ENCODE peak calls at places on chromosomes 3 and 15, in six cellular contexts. O is CD8-positive, alpha-beta memory T cell; J is esophagus squamous epithelium; A is CD4-positive, CD25-positive, alpha-beta regulatory T cell; R is BE2C; B is IMR-90. G is an unnamed sample. For H3K9me3, the result is how much of the 10 kb centered on the place peaks cover.

GRCh38 chr3:184448321-184449160 is 68.7 kb downstream of the CHRD start:
- DNase-seq in A (no peak), J (no peak), O (no peak), R (no peak), B (peak), G (no peak)

GRCh38 chr3:194212021-194212868 is 76.3 kb downstream of the HES1 start:
- DNase-seq in A (no peak), R (no peak), O (no peak), B (no peak), J (no peak), G (no peak)

GRCh38 chr15:31296304-31297220 is 30.1 kb upstream of the KLF13 start:
- DNase-seq in R (no peak), A (no peak), B (no peak), J (no peak), O (no peak), G (peak)

GRCh38 chr3:47504113-47504512 is 9.4 kb downstream of the ELP6 start:
- DNase-seq in B (no peak), A (no peak), O (no peak), J (no peak), R (no peak), G (no peak)

GRCh38 chr3:195162033-195162669 is 108.8 kb downstream of the XXYLT1 start:
- DNase-seq in O (no peak), A (peak), J (no peak), R (no peak), B (no peak), G (peak)

GRCh38 chr15:96320703-96321421 is 9.6 kb upstream of the NR2F2 start:
- DNase-seq in O (no peak), J (no peak), R (no peak), B (no peak), A (no peak), G (no peak)

GRCh38 chr15:36903922-36904479 is 196.3 kb downstream of the MEIS2 start:
- DNase-seq in A (no peak), J (no peak), R (no peak), O (no peak), B (no peak), G (no peak)

GRCh38 chr15:72176743-72177142 is 20.8 kb downstream of the GRAMD2A start:
- DNase-seq in R (no peak), O (no peak), J (no peak), B (no peak), A (no peak), G (no peak)

GRCh38 chr3:14725015-14725431 is 50.1 kb downstream of the C3orf20 start:
- DNase-seq in A (no peak), B (peak), J (no peak), R (no peak), O (no peak), G (no peak)

GRCh38 chr15:45166792-45167630 is 20.8 kb downstream of the SHF start:
- DNase-seq in J (peak), R (peak), O (peak), A (peak), B (peak), G (peak)

GRCh38 chr15:27101982-27102381 is 131.0 kb downstream of the GABRG3 start:
- DNase-seq in B (no peak), R (no peak), J (no peak), A (no peak), O (no peak), G (no peak)

GRCh38 chr15:27091270-27091940 is 120.4 kb downstream of the GABRG3 start:
- DNase-seq in J (no peak), A (no peak), O (no peak), R (no peak), B (no peak), G (no peak)

GRCh38 chr15:27092404-27092803 is 121.4 kb downstream of the GABRG3 start:
- DNase-seq in B (no peak), A (no peak), J (no peak), O (no peak), R (no peak), G (no peak)

GRCh38 chr15:27097506-27097905 is 126.5 kb downstream of the GABRG3 start:
- DNase-seq in R (no peak), J (no peak), B (no peak), O (no peak), A (no peak), G (no peak)

DNA sequence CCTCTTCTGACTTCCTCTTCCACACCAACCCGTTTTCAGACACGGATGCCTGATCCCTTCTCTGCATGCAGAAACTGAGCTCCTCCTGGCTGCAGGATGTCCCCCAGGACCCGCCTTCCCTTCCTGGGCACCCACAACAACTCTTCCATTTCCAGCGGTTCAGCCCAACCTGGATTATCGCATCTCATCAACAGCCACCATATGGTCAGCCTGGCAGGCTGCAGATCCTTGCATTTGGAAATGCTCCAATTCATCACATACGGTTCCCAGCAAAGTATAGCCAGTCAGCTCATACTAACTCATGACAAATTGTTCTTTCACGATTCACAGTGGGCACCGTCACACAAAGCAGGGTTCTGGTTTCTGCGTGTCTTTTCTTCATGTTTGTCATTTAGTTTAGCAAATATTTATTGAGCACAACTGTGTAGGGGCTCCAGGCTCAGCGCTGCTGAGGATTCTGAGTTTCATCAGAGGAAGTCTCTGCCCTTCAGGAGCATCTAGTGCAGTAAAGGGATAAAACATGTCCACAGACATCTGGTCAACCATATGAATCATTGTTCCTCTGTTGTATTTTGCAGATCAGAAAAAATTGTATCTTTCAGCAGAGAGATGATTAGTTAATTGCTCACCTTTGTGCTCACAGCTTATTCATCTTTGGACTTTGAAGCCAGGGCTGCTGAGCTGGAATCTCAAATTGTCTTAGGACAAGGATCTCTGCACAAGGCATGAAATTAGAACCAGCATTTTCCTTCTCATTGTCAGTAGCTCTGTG is 125.0 kb downstream of the GABRG3 start:
- DNase-seq in B (no peak), O (no peak), A (no peak), J (no peak), R (peak), G (no peak)
- H3K9me3 ChIP-seq in B (under half), O (under half), A (under half), J (under half), R (under half), G (under half)

DNA sequence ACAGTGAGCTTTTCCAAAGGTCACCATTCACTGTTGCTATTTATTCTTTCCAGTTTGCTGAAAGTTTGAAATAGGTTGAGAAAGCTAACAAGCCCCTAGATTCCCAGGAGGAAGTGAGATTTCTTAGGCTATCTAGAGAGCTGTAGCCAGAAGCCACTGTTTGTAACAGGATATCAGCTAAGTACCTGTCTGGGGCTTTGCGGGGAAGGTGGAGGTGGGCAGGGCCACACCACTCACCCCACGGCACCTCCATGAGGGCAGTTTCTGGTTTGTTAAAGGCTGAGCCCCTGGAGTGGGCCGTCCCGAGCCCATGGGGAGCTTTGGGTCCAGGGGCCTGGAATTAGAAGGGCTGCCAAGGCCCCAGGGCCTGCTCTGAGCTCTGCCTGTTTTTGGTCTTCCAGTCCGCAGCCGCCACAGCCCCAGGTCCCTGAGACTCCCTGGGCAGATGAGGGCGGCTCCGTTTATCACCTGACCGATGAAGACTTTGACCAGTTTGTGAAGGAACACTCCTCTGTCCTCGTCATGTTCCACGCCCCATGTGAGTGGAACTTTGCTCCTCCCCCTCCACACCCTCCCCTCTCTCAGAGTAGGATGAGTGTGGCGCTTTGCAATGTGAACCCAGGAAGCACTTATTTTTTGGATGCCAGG is 63.4 kb downstream of the PDIA5 start:
- DNase-seq in A (no peak), R (no peak), O (no peak), J (no peak), B (no peak), G (no peak)
- H3K9me3 ChIP-seq in A (under half), R (under half), O (under half), J (under half), B (under half), G (under half)

GRCh38 chr3:196754215-196754937 is 14.7 kb downstream of the PAK2 start:
- DNase-seq in B (no peak), O (no peak), A (no peak), R (no peak), J (no peak), G (no peak)
- H3K9me3 ChIP-seq in B (under half), O (under half), A (under half), R (under half), J (under half), G (under half)

DNA sequence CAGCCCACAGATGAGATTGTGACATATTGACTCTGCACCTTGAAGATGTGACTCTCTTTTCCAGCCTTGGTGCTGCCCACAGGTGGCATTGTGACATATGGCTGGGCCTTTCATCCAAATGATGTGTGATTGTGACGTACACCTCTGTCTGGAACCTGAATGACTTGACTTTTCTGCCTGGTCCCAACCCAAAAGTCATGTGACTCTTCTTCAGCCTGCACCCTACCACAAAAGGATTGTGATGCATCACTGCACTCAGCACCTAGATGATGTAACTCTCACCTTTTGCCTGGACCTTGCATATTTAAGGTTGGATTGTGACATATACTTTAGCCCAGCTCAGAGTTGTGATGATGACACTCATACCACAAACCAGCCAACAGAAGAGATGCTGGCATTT is 204.5 kb downstream of the OCA2 start:
- DNase-seq in O (no peak), A (no peak), J (no peak), R (no peak), B (no peak), G (no peak)
- H3K9me3 ChIP-seq in O (under half), A (under half), J (under half), R (under half), B (under half), G (under half)

GRCh38 chr15:76274226-76274625 is 37.0 kb downstream of the ETFA start:
- DNase-seq in O (no peak), J (no peak), R (no peak), B (peak), A (no peak), G (no peak)

GRCh38 chr15:76267077-76267476 is 44.2 kb downstream of the ETFA start:
- DNase-seq in J (no peak), A (no peak), O (no peak), R (no peak), B (no peak), G (no peak)

GRCh38 chr15:76274821-76275220 is 36.4 kb downstream of the ETFA start:
- DNase-seq in A (no peak), O (no peak), J (no peak), B (no peak), R (no peak), G (no peak)

DNA sequence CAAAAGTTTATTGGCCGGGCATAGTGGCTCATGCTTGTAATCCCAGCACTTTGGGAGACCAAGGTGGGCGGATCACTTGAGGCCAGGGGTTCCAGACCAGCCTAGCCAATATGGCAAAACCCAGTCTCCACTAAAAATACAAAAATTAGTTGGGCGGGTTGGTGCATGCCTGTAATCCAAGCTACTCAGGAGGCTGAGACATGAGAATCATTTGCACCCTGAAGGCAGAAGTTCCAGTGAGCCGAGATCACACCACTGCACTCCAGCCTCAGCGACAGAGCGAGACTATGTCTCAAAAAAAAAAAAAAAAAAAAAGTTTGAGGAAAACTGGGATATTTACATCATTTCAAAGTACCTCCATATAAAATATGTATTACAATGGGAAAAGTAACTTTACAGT is 40.4 kb downstream of the ETFA start:
- DNase-seq in J (no peak), R (no peak), B (no peak), A (no peak), O (no peak), G (no peak)
- H3K9me3 ChIP-seq in J (under half), R (under half), B (under half), A (under half), O (under half), G (under half)

DNA sequence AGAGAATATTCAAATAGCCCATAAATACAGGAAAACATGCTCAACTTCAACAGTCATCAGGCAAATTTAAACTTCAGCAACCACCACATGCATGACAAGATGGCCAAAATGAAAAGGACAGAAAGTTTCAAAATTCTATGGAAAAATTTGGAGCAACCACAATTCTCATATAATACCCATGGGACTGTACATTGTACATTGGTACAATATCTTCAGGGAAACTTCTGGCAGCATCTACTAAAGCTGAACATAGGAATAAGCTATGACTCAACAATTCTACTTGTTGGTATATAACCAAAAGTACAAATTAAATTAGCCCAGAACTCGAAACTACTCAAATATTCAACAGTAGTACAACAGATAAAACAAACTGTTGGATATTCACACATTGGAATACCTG is 847.6 kb downstream of the TBL1XR1 start:
- DNase-seq in O (no peak), J (no peak), B (no peak), R (no peak), A (no peak), G (no peak)
- H3K9me3 ChIP-seq in O (under half), J (under half), B (under half), R (under half), A (under half), G (under half)

DNA sequence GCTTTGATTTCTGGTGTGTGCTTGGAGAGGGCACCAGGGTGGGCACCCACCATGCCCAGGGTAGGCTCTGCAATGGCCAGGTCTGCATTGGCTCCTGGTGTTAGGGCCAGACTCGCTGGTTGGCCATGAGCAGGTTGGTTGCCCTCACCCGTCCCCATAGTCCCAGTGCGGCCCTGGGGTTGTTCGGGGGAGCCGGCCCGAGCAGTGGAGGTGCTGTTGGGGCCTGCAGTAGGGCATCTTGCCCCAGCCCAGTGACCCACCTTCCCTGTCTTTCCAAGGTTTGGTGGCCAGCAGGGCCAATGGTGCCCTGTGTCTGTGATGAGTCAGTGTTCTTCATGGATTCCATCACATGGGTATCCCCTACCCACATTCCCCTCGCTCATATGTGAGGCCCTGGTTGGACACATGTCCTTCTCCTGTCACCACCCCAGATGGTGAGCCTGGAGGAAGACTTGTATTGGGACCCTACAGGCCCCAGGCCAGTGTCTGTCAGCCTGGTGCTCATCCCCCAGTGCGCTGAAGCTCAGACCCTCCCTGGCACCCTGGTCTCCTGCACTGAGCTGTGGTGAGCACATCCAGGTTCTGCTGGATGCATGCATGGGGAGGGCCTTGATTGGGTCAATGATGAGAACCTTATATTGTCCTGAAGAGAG is 190.1 kb downstream of the UBE3A start:
- DNase-seq in O (no peak), A (no peak), R (peak), B (no peak), J (no peak), G (peak)
- H3K9me3 ChIP-seq in O (under half), A (under half), R (under half), B (half or more), J (under half), G (under half)

GRCh38 chr3:335250-335649 is 138.7 kb downstream of the CHL1 start:
- DNase-seq in O (no peak), R (no peak), J (no peak), A (no peak), B (no peak), G (no peak)

GRCh38 chr3:325495-325894 is 128.9 kb downstream of the CHL1 start:
- DNase-seq in O (no peak), A (no peak), R (no peak), B (no peak), J (no peak), G (no peak)

GRCh38 chr3:331881-332280 is 135.3 kb downstream of the CHL1 start:
- DNase-seq in R (no peak), A (no peak), B (peak), J (no peak), O (no peak), G (no peak)

GRCh38 chr3:330494-331115 is 134.0 kb downstream of the CHL1 start:
- DNase-seq in A (no peak), O (no peak), J (no peak), B (no peak), R (no peak), G (no peak)
- H3K9me3 ChIP-seq in A (under half), O (under half), J (under half), B (under half), R (under half), G (under half)

GRCh38 chr15:62369454-62369853 is 204.4 kb upstream of the C2CD4B start:
- DNase-seq in A (no peak), B (peak), R (no peak), O (no peak), J (no peak), G (no peak)
- H3K9me3 ChIP-seq in A (under half), B (under half), R (under half), O (under half), J (under half), G (under half)